ENCODE peak calls at places on chromosomes 6 and 20, in nine cellular contexts. One of them, this sample, is unnamed.

GRCh38 chr6:128335963-128336362 is 184.4 kb downstream of the PTPRK start:
- DNase-seq in fibroblast of the conjunctiva: no peak
- DNase-seq in RWPE1: no peak
- DNase-seq in activated naive CD4-positive, alpha-beta T cell treated with anti-CD3 and anti-CD28 coated beads for 36 hours: no peak
- DNase-seq in Caco-2: no peak
- DNase-seq in T-helper 9 cell: no peak
- DNase-seq in stimulated activated naive CD8-positive, alpha-beta T cell treated with anti-CD3 and anti-CD28 coated beads, Interleukin-15, Interleukin-2, amounts not matched to agents 100 U/mL and 50 U/mL, for 24 hours: no peak
- DNase-seq in NCI-H446: no peak
- DNase-seq in right cardiac atrium: no peak
- DNase-seq in this sample: no peak

GRCh38 chr6:106527979-106528378 is 101.3 kb downstream of the RTN4IP1 start:
- DNase-seq in fibroblast of the conjunctiva: peak
- DNase-seq in RWPE1: peak
- DNase-seq in activated naive CD4-positive, alpha-beta T cell treated with anti-CD3 and anti-CD28 coated beads for 36 hours: no peak
- DNase-seq in Caco-2: no peak
- DNase-seq in T-helper 9 cell: no peak
- DNase-seq in stimulated activated naive CD8-positive, alpha-beta T cell treated with anti-CD3 and anti-CD28 coated beads, Interleukin-15, Interleukin-2, amounts not matched to agents 100 U/mL and 50 U/mL, for 24 hours: no peak
- DNase-seq in NCI-H446: no peak
- DNase-seq in right cardiac atrium: no peak
- DNase-seq in this sample: no peak

GRCh38 chr6:111161650-111162049 is 74.3 kb downstream of the SLC16A10 start:
- DNase-seq in fibroblast of the conjunctiva: no peak
- DNase-seq in RWPE1: no peak
- DNase-seq in activated naive CD4-positive, alpha-beta T cell treated with anti-CD3 and anti-CD28 coated beads for 36 hours: no peak
- DNase-seq in Caco-2: no peak
- DNase-seq in T-helper 9 cell: no peak
- DNase-seq in stimulated activated naive CD8-positive, alpha-beta T cell treated with anti-CD3 and anti-CD28 coated beads, Interleukin-15, Interleukin-2, amounts not matched to agents 100 U/mL and 50 U/mL, for 24 hours: no peak
- DNase-seq in NCI-H446: no peak
- DNase-seq in right cardiac atrium: no peak
- DNase-seq in this sample: no peak

GRCh38 chr6:1485678-1486077 is 96.3 kb downstream of the FOXF2 start:
- DNase-seq in fibroblast of the conjunctiva: peak
- DNase-seq in RWPE1: peak
- DNase-seq in activated naive CD4-positive, alpha-beta T cell treated with anti-CD3 and anti-CD28 coated beads for 36 hours: no peak
- DNase-seq in Caco-2: no peak
- DNase-seq in T-helper 9 cell: no peak
- DNase-seq in stimulated activated naive CD8-positive, alpha-beta T cell treated with anti-CD3 and anti-CD28 coated beads, Interleukin-15, Interleukin-2, amounts not matched to agents 100 U/mL and 50 U/mL, for 24 hours: no peak
- DNase-seq in NCI-H446: no peak
- DNase-seq in right cardiac atrium: no peak
- DNase-seq in this sample: no peak

GRCh38 chr20:45059022-45059728 is 41.8 kb downstream of the KCNS1 start:
- DNase-seq in fibroblast of the conjunctiva: peak
- DNase-seq in RWPE1: peak
- DNase-seq in activated naive CD4-positive, alpha-beta T cell treated with anti-CD3 and anti-CD28 coated beads for 36 hours: no peak
- DNase-seq in Caco-2: no peak
- DNase-seq in T-helper 9 cell: no peak
- DNase-seq in stimulated activated naive CD8-positive, alpha-beta T cell treated with anti-CD3 and anti-CD28 coated beads, Interleukin-15, Interleukin-2, amounts not matched to agents 100 U/mL and 50 U/mL, for 24 hours: no peak
- DNase-seq in NCI-H446: no peak
- DNase-seq in right cardiac atrium: no peak
- DNase-seq in this sample: no peak

GRCh38 chr6:31541658-31542521 is at the start of gene DDX39B:
- DNase-seq in fibroblast of the conjunctiva: peak
- DNase-seq in RWPE1: peak
- DNase-seq in activated naive CD4-positive, alpha-beta T cell treated with anti-CD3 and anti-CD28 coated beads for 36 hours: peak
- DNase-seq in Caco-2: peak
- DNase-seq in T-helper 9 cell: peak
- DNase-seq in stimulated activated naive CD8-positive, alpha-beta T cell treated with anti-CD3 and anti-CD28 coated beads, Interleukin-15, Interleukin-2, amounts not matched to agents 100 U/mL and 50 U/mL, for 24 hours: peak
- DNase-seq in NCI-H446: peak
- DNase-seq in right cardiac atrium: peak
- DNase-seq in this sample: peak

GRCh38 chr6:14720411-14721102 is 525.3 kb upstream of the JARID2 start:
- DNase-seq in fibroblast of the conjunctiva: no peak
- DNase-seq in RWPE1: no peak
- DNase-seq in activated naive CD4-positive, alpha-beta T cell treated with anti-CD3 and anti-CD28 coated beads for 36 hours: no peak
- DNase-seq in Caco-2: no peak
- DNase-seq in T-helper 9 cell: no peak
- DNase-seq in stimulated activated naive CD8-positive, alpha-beta T cell treated with anti-CD3 and anti-CD28 coated beads, Interleukin-15, Interleukin-2, amounts not matched to agents 100 U/mL and 50 U/mL, for 24 hours: no peak
- DNase-seq in NCI-H446: no peak
- DNase-seq in right cardiac atrium: no peak
- DNase-seq in this sample: no peak

GRCh38 chr6:141133836-141134235 is 998.9 kb upstream of the GJE1 start:
- DNase-seq in fibroblast of the conjunctiva: no peak
- DNase-seq in RWPE1: no peak
- DNase-seq in activated naive CD4-positive, alpha-beta T cell treated with anti-CD3 and anti-CD28 coated beads for 36 hours: no peak
- DNase-seq in Caco-2: no peak
- DNase-seq in T-helper 9 cell: no peak
- DNase-seq in stimulated activated naive CD8-positive, alpha-beta T cell treated with anti-CD3 and anti-CD28 coated beads, Interleukin-15, Interleukin-2, amounts not matched to agents 100 U/mL and 50 U/mL, for 24 hours: no peak
- DNase-seq in NCI-H446: no peak
- DNase-seq in right cardiac atrium: no peak
- DNase-seq in this sample: no peak

GRCh38 chr20:46959081-46959692 is 64.5 kb downstream of the EYA2 start:
- DNase-seq in fibroblast of the conjunctiva: peak
- DNase-seq in RWPE1: peak
- DNase-seq in activated naive CD4-positive, alpha-beta T cell treated with anti-CD3 and anti-CD28 coated beads for 36 hours: no peak
- DNase-seq in Caco-2: no peak
- DNase-seq in T-helper 9 cell: no peak
- DNase-seq in stimulated activated naive CD8-positive, alpha-beta T cell treated with anti-CD3 and anti-CD28 coated beads, Interleukin-15, Interleukin-2, amounts not matched to agents 100 U/mL and 50 U/mL, for 24 hours: no peak
- DNase-seq in NCI-H446: peak
- DNase-seq in right cardiac atrium: no peak
- DNase-seq in this sample: no peak

GRCh38 chr6:133468591-133468990 is 227.4 kb downstream of the EYA4 start:
- DNase-seq in fibroblast of the conjunctiva: no peak
- DNase-seq in RWPE1: no peak
- DNase-seq in activated naive CD4-positive, alpha-beta T cell treated with anti-CD3 and anti-CD28 coated beads for 36 hours: no peak
- DNase-seq in Caco-2: no peak
- DNase-seq in T-helper 9 cell: no peak
- DNase-seq in stimulated activated naive CD8-positive, alpha-beta T cell treated with anti-CD3 and anti-CD28 coated beads, Interleukin-15, Interleukin-2, amounts not matched to agents 100 U/mL and 50 U/mL, for 24 hours: no peak
- DNase-seq in NCI-H446: no peak
- DNase-seq in right cardiac atrium: no peak
- DNase-seq in this sample: no peak

GRCh38 chr20:24693466-24694156 is 224.2 kb downstream of the SYNDIG1 start:
- DNase-seq in fibroblast of the conjunctiva: no peak
- DNase-seq in RWPE1: no peak
- DNase-seq in activated naive CD4-positive, alpha-beta T cell treated with anti-CD3 and anti-CD28 coated beads for 36 hours: no peak
- DNase-seq in Caco-2: no peak
- DNase-seq in T-helper 9 cell: no peak
- DNase-seq in stimulated activated naive CD8-positive, alpha-beta T cell treated with anti-CD3 and anti-CD28 coated beads, Interleukin-15, Interleukin-2, amounts not matched to agents 100 U/mL and 50 U/mL, for 24 hours: no peak
- DNase-seq in NCI-H446: no peak
- DNase-seq in right cardiac atrium: no peak
- DNase-seq in this sample: no peak

GRCh38 chr20:21548390-21549035 is 34.6 kb upstream of the NKX2-2 start:
- DNase-seq in fibroblast of the conjunctiva: no peak
- DNase-seq in RWPE1: no peak
- DNase-seq in activated naive CD4-positive, alpha-beta T cell treated with anti-CD3 and anti-CD28 coated beads for 36 hours: peak
- DNase-seq in Caco-2: no peak
- DNase-seq in T-helper 9 cell: peak
- DNase-seq in stimulated activated naive CD8-positive, alpha-beta T cell treated with anti-CD3 and anti-CD28 coated beads, Interleukin-15, Interleukin-2, amounts not matched to agents 100 U/mL and 50 U/mL, for 24 hours: no peak
- DNase-seq in NCI-H446: no peak
- DNase-seq in right cardiac atrium: no peak
- DNase-seq in this sample: no peak

GRCh38 chr20:37223053-37223452 is 38.6 kb downstream of the GHRH start:
- DNase-seq in fibroblast of the conjunctiva: peak
- DNase-seq in RWPE1: peak
- DNase-seq in activated naive CD4-positive, alpha-beta T cell treated with anti-CD3 and anti-CD28 coated beads for 36 hours: no peak
- DNase-seq in Caco-2: no peak
- DNase-seq in T-helper 9 cell: no peak
- DNase-seq in stimulated activated naive CD8-positive, alpha-beta T cell treated with anti-CD3 and anti-CD28 coated beads, Interleukin-15, Interleukin-2, amounts not matched to agents 100 U/mL and 50 U/mL, for 24 hours: no peak
- DNase-seq in NCI-H446: no peak
- DNase-seq in right cardiac atrium: no peak
- DNase-seq in this sample: no peak

GRCh38 chr20:2116170-2116940 is 14.7 kb downstream of the STK35 start:
- DNase-seq in fibroblast of the conjunctiva: no peak
- DNase-seq in RWPE1: no peak
- DNase-seq in activated naive CD4-positive, alpha-beta T cell treated with anti-CD3 and anti-CD28 coated beads for 36 hours: no peak
- DNase-seq in Caco-2: no peak
- DNase-seq in T-helper 9 cell: no peak
- DNase-seq in stimulated activated naive CD8-positive, alpha-beta T cell treated with anti-CD3 and anti-CD28 coated beads, Interleukin-15, Interleukin-2, amounts not matched to agents 100 U/mL and 50 U/mL, for 24 hours: no peak
- DNase-seq in NCI-H446: no peak
- DNase-seq in right cardiac atrium: no peak
- DNase-seq in this sample: no peak

GRCh38 chr6:108714774-108715414 is 133.3 kb upstream of the ARMC2 start:
- DNase-seq in fibroblast of the conjunctiva: no peak
- DNase-seq in RWPE1: no peak
- DNase-seq in activated naive CD4-positive, alpha-beta T cell treated with anti-CD3 and anti-CD28 coated beads for 36 hours: no peak
- DNase-seq in Caco-2: no peak
- DNase-seq in T-helper 9 cell: no peak
- DNase-seq in stimulated activated naive CD8-positive, alpha-beta T cell treated with anti-CD3 and anti-CD28 coated beads, Interleukin-15, Interleukin-2, amounts not matched to agents 100 U/mL and 50 U/mL, for 24 hours: no peak
- DNase-seq in NCI-H446: no peak
- DNase-seq in right cardiac atrium: no peak
- DNase-seq in this sample: no peak

GRCh38 chr6:112939543-112939942 is 592.4 kb downstream of the RFPL4B start:
- DNase-seq in fibroblast of the conjunctiva: no peak
- DNase-seq in RWPE1: no peak
- DNase-seq in activated naive CD4-positive, alpha-beta T cell treated with anti-CD3 and anti-CD28 coated beads for 36 hours: no peak
- DNase-seq in Caco-2: no peak
- DNase-seq in T-helper 9 cell: no peak
- DNase-seq in stimulated activated naive CD8-positive, alpha-beta T cell treated with anti-CD3 and anti-CD28 coated beads, Interleukin-15, Interleukin-2, amounts not matched to agents 100 U/mL and 50 U/mL, for 24 hours: no peak
- DNase-seq in NCI-H446: peak
- DNase-seq in right cardiac atrium: no peak
- DNase-seq in this sample: no peak

GRCh38 chr6:152380993-152381898 is 255.9 kb downstream of the SYNE1 start:
- DNase-seq in fibroblast of the conjunctiva: peak
- DNase-seq in RWPE1: peak
- DNase-seq in activated naive CD4-positive, alpha-beta T cell treated with anti-CD3 and anti-CD28 coated beads for 36 hours: no peak
- DNase-seq in Caco-2: peak
- DNase-seq in T-helper 9 cell: no peak
- DNase-seq in stimulated activated naive CD8-positive, alpha-beta T cell treated with anti-CD3 and anti-CD28 coated beads, Interleukin-15, Interleukin-2, amounts not matched to agents 100 U/mL and 50 U/mL, for 24 hours: no peak
- DNase-seq in NCI-H446: no peak
- DNase-seq in right cardiac atrium: peak
- DNase-seq in this sample: no peak

GRCh38 chr6:128519132-128519930 is 1.1 kb downstream of the PTPRK start:
- DNase-seq in fibroblast of the conjunctiva: no peak
- DNase-seq in RWPE1: peak
- DNase-seq in activated naive CD4-positive, alpha-beta T cell treated with anti-CD3 and anti-CD28 coated beads for 36 hours: peak
- DNase-seq in Caco-2: peak
- DNase-seq in T-helper 9 cell: peak
- DNase-seq in stimulated activated naive CD8-positive, alpha-beta T cell treated with anti-CD3 and anti-CD28 coated beads, Interleukin-15, Interleukin-2, amounts not matched to agents 100 U/mL and 50 U/mL, for 24 hours: peak
- DNase-seq in NCI-H446: peak
- DNase-seq in right cardiac atrium: peak
- DNase-seq in this sample: peak

GRCh38 chr6:72813807-72814596 is 192.1 kb downstream of the KCNQ5 start:
- DNase-seq in fibroblast of the conjunctiva: no peak
- DNase-seq in RWPE1: no peak
- DNase-seq in activated naive CD4-positive, alpha-beta T cell treated with anti-CD3 and anti-CD28 coated beads for 36 hours: no peak
- DNase-seq in Caco-2: no peak
- DNase-seq in T-helper 9 cell: no peak
- DNase-seq in stimulated activated naive CD8-positive, alpha-beta T cell treated with anti-CD3 and anti-CD28 coated beads, Interleukin-15, Interleukin-2, amounts not matched to agents 100 U/mL and 50 U/mL, for 24 hours: no peak
- DNase-seq in NCI-H446: no peak
- DNase-seq in right cardiac atrium: no peak
- DNase-seq in this sample: no peak

GRCh38 chr20:32252189-32252588 is 25.3 kb upstream of the KIF3B start:
- DNase-seq in fibroblast of the conjunctiva: no peak
- DNase-seq in RWPE1: no peak
- DNase-seq in activated naive CD4-positive, alpha-beta T cell treated with anti-CD3 and anti-CD28 coated beads for 36 hours: peak
- DNase-seq in Caco-2: no peak
- DNase-seq in T-helper 9 cell: no peak
- DNase-seq in stimulated activated naive CD8-positive, alpha-beta T cell treated with anti-CD3 and anti-CD28 coated beads, Interleukin-15, Interleukin-2, amounts not matched to agents 100 U/mL and 50 U/mL, for 24 hours: peak
- DNase-seq in NCI-H446: no peak
- DNase-seq in right cardiac atrium: no peak
- DNase-seq in this sample: no peak

GRCh38 chr20:31568773-31569162 is 36.3 kb upstream of the ID1 start:
- DNase-seq in fibroblast of the conjunctiva: no peak
- DNase-seq in RWPE1: no peak
- DNase-seq in activated naive CD4-positive, alpha-beta T cell treated with anti-CD3 and anti-CD28 coated beads for 36 hours: no peak
- DNase-seq in Caco-2: no peak
- DNase-seq in T-helper 9 cell: no peak
- DNase-seq in stimulated activated naive CD8-positive, alpha-beta T cell treated with anti-CD3 and anti-CD28 coated beads, Interleukin-15, Interleukin-2, amounts not matched to agents 100 U/mL and 50 U/mL, for 24 hours: no peak
- DNase-seq in NCI-H446: no peak
- DNase-seq in right cardiac atrium: peak
- DNase-seq in this sample: no peak

GRCh38 chr6:44606506-44606905 is 219.0 kb downstream of the CDC5L start:
- DNase-seq in fibroblast of the conjunctiva: no peak
- DNase-seq in RWPE1: no peak
- DNase-seq in activated naive CD4-positive, alpha-beta T cell treated with anti-CD3 and anti-CD28 coated beads for 36 hours: no peak
- DNase-seq in Caco-2: no peak
- DNase-seq in T-helper 9 cell: no peak
- DNase-seq in stimulated activated naive CD8-positive, alpha-beta T cell treated with anti-CD3 and anti-CD28 coated beads, Interleukin-15, Interleukin-2, amounts not matched to agents 100 U/mL and 50 U/mL, for 24 hours: no peak
- DNase-seq in NCI-H446: no peak
- DNase-seq in right cardiac atrium: no peak
- DNase-seq in this sample: no peak

GRCh38 chr6:31446481-31446880 is 43.1 kb downstream of the MICA start:
- DNase-seq in fibroblast of the conjunctiva: no peak
- DNase-seq in RWPE1: no peak
- DNase-seq in activated naive CD4-positive, alpha-beta T cell treated with anti-CD3 and anti-CD28 coated beads for 36 hours: no peak
- DNase-seq in Caco-2: no peak
- DNase-seq in T-helper 9 cell: no peak
- DNase-seq in stimulated activated naive CD8-positive, alpha-beta T cell treated with anti-CD3 and anti-CD28 coated beads, Interleukin-15, Interleukin-2, amounts not matched to agents 100 U/mL and 50 U/mL, for 24 hours: no peak
- DNase-seq in NCI-H446: no peak
- DNase-seq in right cardiac atrium: no peak
- DNase-seq in this sample: no peak

GRCh38 chr6:82875573-82876185 is 190.0 kb downstream of the UBE3D start:
- DNase-seq in fibroblast of the conjunctiva: no peak
- DNase-seq in RWPE1: peak
- DNase-seq in activated naive CD4-positive, alpha-beta T cell treated with anti-CD3 and anti-CD28 coated beads for 36 hours: no peak
- DNase-seq in Caco-2: no peak
- DNase-seq in T-helper 9 cell: no peak
- DNase-seq in stimulated activated naive CD8-positive, alpha-beta T cell treated with anti-CD3 and anti-CD28 coated beads, Interleukin-15, Interleukin-2, amounts not matched to agents 100 U/mL and 50 U/mL, for 24 hours: no peak
- DNase-seq in NCI-H446: no peak
- DNase-seq in right cardiac atrium: no peak
- DNase-seq in this sample: no peak

GRCh38 chr6:69785697-69786096 is 11.1 kb downstream of the LMBRD1 start:
- DNase-seq in fibroblast of the conjunctiva: no peak
- DNase-seq in RWPE1: no peak
- DNase-seq in activated naive CD4-positive, alpha-beta T cell treated with anti-CD3 and anti-CD28 coated beads for 36 hours: no peak
- DNase-seq in Caco-2: no peak
- DNase-seq in T-helper 9 cell: no peak
- DNase-seq in stimulated activated naive CD8-positive, alpha-beta T cell treated with anti-CD3 and anti-CD28 coated beads, Interleukin-15, Interleukin-2, amounts not matched to agents 100 U/mL and 50 U/mL, for 24 hours: no peak
- DNase-seq in NCI-H446: no peak
- DNase-seq in right cardiac atrium: no peak
- DNase-seq in this sample: no peak

GRCh38 chr6:148342146-148343027 is at the start of gene SASH1:
- DNase-seq in fibroblast of the conjunctiva: peak
- DNase-seq in RWPE1: peak
- DNase-seq in activated naive CD4-positive, alpha-beta T cell treated with anti-CD3 and anti-CD28 coated beads for 36 hours: peak
- DNase-seq in Caco-2: peak
- DNase-seq in T-helper 9 cell: peak
- DNase-seq in stimulated activated naive CD8-positive, alpha-beta T cell treated with anti-CD3 and anti-CD28 coated beads, Interleukin-15, Interleukin-2, amounts not matched to agents 100 U/mL and 50 U/mL, for 24 hours: peak
- DNase-seq in NCI-H446: no peak
- DNase-seq in right cardiac atrium: peak
- DNase-seq in this sample: peak

GRCh38 chr6:68559716-68560115 is 75.4 kb upstream of the ADGRB3 start:
- DNase-seq in fibroblast of the conjunctiva: peak
- DNase-seq in RWPE1: no peak
- DNase-seq in activated naive CD4-positive, alpha-beta T cell treated with anti-CD3 and anti-CD28 coated beads for 36 hours: no peak
- DNase-seq in Caco-2: no peak
- DNase-seq in T-helper 9 cell: no peak
- DNase-seq in stimulated activated naive CD8-positive, alpha-beta T cell treated with anti-CD3 and anti-CD28 coated beads, Interleukin-15, Interleukin-2, amounts not matched to agents 100 U/mL and 50 U/mL, for 24 hours: no peak
- DNase-seq in NCI-H446: peak
- DNase-seq in right cardiac atrium: no peak
- DNase-seq in this sample: no peak

GRCh38 chr6:13614126-13614925 is 809 bp upstream of the NOL7 start:
- DNase-seq in fibroblast of the conjunctiva: no peak
- DNase-seq in RWPE1: peak
- DNase-seq in activated naive CD4-positive, alpha-beta T cell treated with anti-CD3 and anti-CD28 coated beads for 36 hours: peak
- DNase-seq in Caco-2: peak
- DNase-seq in T-helper 9 cell: no peak
- DNase-seq in stimulated activated naive CD8-positive, alpha-beta T cell treated with anti-CD3 and anti-CD28 coated beads, Interleukin-15, Interleukin-2, amounts not matched to agents 100 U/mL and 50 U/mL, for 24 hours: peak
- DNase-seq in NCI-H446: peak
- DNase-seq in right cardiac atrium: peak
- DNase-seq in this sample: no peak

GRCh38 chr6:80183019-80183418 is 76.5 kb downstream of the BCKDHB start:
- DNase-seq in fibroblast of the conjunctiva: no peak
- DNase-seq in RWPE1: no peak
- DNase-seq in activated naive CD4-positive, alpha-beta T cell treated with anti-CD3 and anti-CD28 coated beads for 36 hours: no peak
- DNase-seq in Caco-2: no peak
- DNase-seq in T-helper 9 cell: no peak
- DNase-seq in stimulated activated naive CD8-positive, alpha-beta T cell treated with anti-CD3 and anti-CD28 coated beads, Interleukin-15, Interleukin-2, amounts not matched to agents 100 U/mL and 50 U/mL, for 24 hours: no peak
- DNase-seq in NCI-H446: no peak
- DNase-seq in right cardiac atrium: no peak
- DNase-seq in this sample: no peak

GRCh38 chr6:33785766-33786165 is 3.2 kb downstream of the LEMD2 start:
- DNase-seq in fibroblast of the conjunctiva: no peak
- DNase-seq in RWPE1: no peak
- DNase-seq in activated naive CD4-positive, alpha-beta T cell treated with anti-CD3 and anti-CD28 coated beads for 36 hours: no peak
- DNase-seq in Caco-2: no peak
- DNase-seq in T-helper 9 cell: no peak
- DNase-seq in stimulated activated naive CD8-positive, alpha-beta T cell treated with anti-CD3 and anti-CD28 coated beads, Interleukin-15, Interleukin-2, amounts not matched to agents 100 U/mL and 50 U/mL, for 24 hours: no peak
- DNase-seq in NCI-H446: no peak
- DNase-seq in right cardiac atrium: no peak
- DNase-seq in this sample: no peak

GRCh38 chr20:37932919-37933318 is 30.0 kb downstream of the VSTM2L start:
- DNase-seq in fibroblast of the conjunctiva: no peak
- DNase-seq in RWPE1: no peak
- DNase-seq in activated naive CD4-positive, alpha-beta T cell treated with anti-CD3 and anti-CD28 coated beads for 36 hours: no peak
- DNase-seq in Caco-2: peak
- DNase-seq in T-helper 9 cell: no peak
- DNase-seq in stimulated activated naive CD8-positive, alpha-beta T cell treated with anti-CD3 and anti-CD28 coated beads, Interleukin-15, Interleukin-2, amounts not matched to agents 100 U/mL and 50 U/mL, for 24 hours: no peak
- DNase-seq in NCI-H446: no peak
- DNase-seq in right cardiac atrium: no peak
- DNase-seq in this sample: no peak